ENCODE peak calls at places on chromosomes 4 and X, in six cellular contexts. G is activated T-cell treated with anti-CD3 and anti-CD28 coated beads for 4 hours, V is mucosa of descending colon, N is nucleus accumbens, Z is hepatocyte, I is fibroblast of mammary gland. T is an unnamed sample.

GRCh38 chr4:149885896-149886295 is 70.3 kb upstream of the IQCM start:
- DNase-seq in N (no peak), Z (no peak), I (peak), V (no peak), G (no peak), T (no peak)

GRCh38 chr4:36590343-36590742 is 308.9 kb downstream of the DTHD1 start:
- DNase-seq in Z (no peak), G (no peak), I (no peak), N (no peak), V (no peak), T (no peak)

GRCh38 chr4:102759835-102760644 is 728 bp downstream of the MANBA start:
- DNase-seq in V (peak), I (peak), Z (peak), G (peak), N (peak), T (peak)

GRCh38 chr4:47839259-47839658 is 1.4 kb upstream of the CORIN start:
- DNase-seq in V (peak), Z (peak), N (no peak), G (no peak), I (peak), T (peak)

GRCh38 chr4:83370640-83370906 is 35.9 kb upstream of the HPSE start:
- DNase-seq in N (no peak), Z (no peak), I (peak), G (no peak), V (no peak), T (no peak)

GRCh38 chrX:24963823-24964222 is 51.9 kb downstream of the ARX start:
- DNase-seq in N (no peak), Z (no peak), G (no peak), V (no peak), I (no peak), T (no peak)

GRCh38 chr4:82810171-82810570 is 11.6 kb upstream of the SCD5 start:
- DNase-seq in Z (no peak), I (no peak), N (no peak), V (no peak), G (no peak), T (no peak)

GRCh38 chrX:18895157-18895952 is 88.6 kb downstream of the PHKA2 start:
- DNase-seq in I (peak), N (no peak), G (no peak), Z (peak), V (no peak), T (no peak)

GRCh38 chr4:68077737-68078136 is 51.9 kb downstream of the TMPRSS11F start:
- DNase-seq in G (no peak), N (no peak), V (no peak), I (no peak), Z (no peak), T (no peak)

GRCh38 chr4:41176357-41176756 is 38.0 kb downstream of the APBB2 start:
- DNase-seq in Z (no peak), G (no peak), I (peak), N (no peak), V (no peak), T (no peak)

GRCh38 chr4:8703401-8703696 is 110.8 kb downstream of the CPZ start:
- DNase-seq in G (no peak), Z (no peak), N (no peak), I (no peak), V (no peak), T (no peak)

GRCh38 chr4:173182403-173182802 is 13.8 kb downstream of the GALNT7 start:
- DNase-seq in I (peak), V (no peak), Z (no peak), N (no peak), G (no peak), T (no peak)

GRCh38 chrX:5528057-5528456 is 700.6 kb downstream of the NLGN4X start:
- DNase-seq in Z (no peak), N (no peak), V (no peak), I (no peak), G (no peak), T (no peak)

T was measured in head of caudate nucleus.